ENCODE peak calls at places on chromosomes 5 and 9, in seven cellular contexts. One of them, this sample, is unnamed.

GRCh38 chr9:70291446-70291845 is 32.7 kb downstream of the SMC5 start:
- DNase-seq in CD4-positive, alpha-beta T cell: no peak
- DNase-seq in prostate gland: no peak
- DNase-seq in AG04450: no peak
- DNase-seq in cardiac fibroblast: peak
- DNase-seq in vagina: no peak
- DNase-seq in AG10803: no peak
- DNase-seq in this sample: no peak

GRCh38 chr5:30908356-30908755 is 285.1 kb upstream of the CDH6 start:
- DNase-seq in CD4-positive, alpha-beta T cell: no peak
- DNase-seq in AG04450: no peak
- DNase-seq in vagina: no peak
- DNase-seq in AG10803: no peak
- DNase-seq in prostate gland: no peak
- DNase-seq in cardiac fibroblast: no peak
- DNase-seq in this sample: no peak

GRCh38 chr5:126066795-126067321 is 356.4 kb upstream of the GRAMD2B start:
- DNase-seq in cardiac fibroblast: no peak
- DNase-seq in AG10803: no peak
- DNase-seq in prostate gland: no peak
- DNase-seq in vagina: no peak
- DNase-seq in CD4-positive, alpha-beta T cell: no peak
- DNase-seq in AG04450: no peak
- DNase-seq in this sample: no peak

GRCh38 chr9:115615821-115616665 is 498.1 kb upstream of the TNC start:
- DNase-seq in vagina: no peak
- DNase-seq in cardiac fibroblast: peak
- DNase-seq in AG04450: peak
- DNase-seq in prostate gland: no peak
- DNase-seq in CD4-positive, alpha-beta T cell: no peak
- DNase-seq in AG10803: peak
- DNase-seq in this sample: no peak

GRCh38 chr5:150486402-150487198 is 21.3 kb upstream of the NDST1 start:
- DNase-seq in CD4-positive, alpha-beta T cell: peak
- DNase-seq in prostate gland: peak
- DNase-seq in vagina: no peak
- DNase-seq in cardiac fibroblast: peak
- DNase-seq in AG10803: peak
- DNase-seq in AG04450: no peak
- DNase-seq in this sample: peak

GRCh38 chr9:81549500-81550206 is 139.7 kb downstream of the TLE1 start:
- DNase-seq in vagina: no peak
- DNase-seq in AG10803: no peak
- DNase-seq in AG04450: no peak
- DNase-seq in cardiac fibroblast: no peak
- DNase-seq in prostate gland: no peak
- DNase-seq in CD4-positive, alpha-beta T cell: no peak
- DNase-seq in this sample: no peak

GRCh38 chr9:89843074-89843473 is 238.3 kb downstream of the GADD45G start:
- DNase-seq in prostate gland: no peak
- DNase-seq in vagina: no peak
- DNase-seq in cardiac fibroblast: no peak
- DNase-seq in CD4-positive, alpha-beta T cell: no peak
- DNase-seq in AG04450: no peak
- DNase-seq in AG10803: no peak
- DNase-seq in this sample: no peak

GRCh38 chr5:126732716-126733115 is 44.2 kb upstream of the LMNB1 start:
- DNase-seq in CD4-positive, alpha-beta T cell: no peak
- DNase-seq in prostate gland: no peak
- DNase-seq in AG04450: no peak
- DNase-seq in AG10803: no peak
- DNase-seq in cardiac fibroblast: no peak
- DNase-seq in vagina: no peak
- DNase-seq in this sample: no peak

GRCh38 chr9:114452219-114453169 is 52.8 kb downstream of the WHRN start:
- DNase-seq in AG10803: no peak
- DNase-seq in cardiac fibroblast: no peak
- DNase-seq in CD4-positive, alpha-beta T cell: no peak
- DNase-seq in prostate gland: no peak
- DNase-seq in vagina: no peak
- DNase-seq in AG04450: no peak
- DNase-seq in this sample: no peak

GRCh38 chr5:126594077-126594476 is 942 bp downstream of the ALDH7A1 start:
- DNase-seq in prostate gland: peak
- DNase-seq in AG04450: no peak
- DNase-seq in AG10803: peak
- DNase-seq in cardiac fibroblast: peak
- DNase-seq in vagina: no peak
- DNase-seq in CD4-positive, alpha-beta T cell: no peak
- DNase-seq in this sample: no peak

GRCh38 chr5:207599-207998 is 10.4 kb downstream of the CCDC127 start:
- DNase-seq in vagina: no peak
- DNase-seq in prostate gland: no peak
- DNase-seq in CD4-positive, alpha-beta T cell: no peak
- DNase-seq in AG10803: no peak
- DNase-seq in AG04450: no peak
- DNase-seq in cardiac fibroblast: no peak
- DNase-seq in this sample: no peak

GRCh38 chr9:16039103-16039987 is 486.5 kb downstream of the CCDC171 start:
- DNase-seq in AG04450: no peak
- DNase-seq in CD4-positive, alpha-beta T cell: no peak
- DNase-seq in AG10803: no peak
- DNase-seq in prostate gland: no peak
- DNase-seq in cardiac fibroblast: no peak
- DNase-seq in vagina: no peak
- DNase-seq in this sample: no peak

GRCh38 chr5:134477462-134478245 is 47.8 kb upstream of the JADE2 start:
- DNase-seq in AG04450: no peak
- DNase-seq in vagina: no peak
- DNase-seq in CD4-positive, alpha-beta T cell: no peak
- DNase-seq in prostate gland: no peak
- DNase-seq in cardiac fibroblast: peak
- DNase-seq in AG10803: peak
- DNase-seq in this sample: no peak

GRCh38 chr9:121725008-121725795 is 73.8 kb downstream of the DAB2IP start:
- DNase-seq in CD4-positive, alpha-beta T cell: no peak
- DNase-seq in AG10803: peak
- DNase-seq in cardiac fibroblast: peak
- DNase-seq in vagina: no peak
- DNase-seq in AG04450: peak
- DNase-seq in prostate gland: peak
- DNase-seq in this sample: no peak

GRCh38 chr9:113299800-113300292 is 3.3 kb downstream of the RNF183 start:
- DNase-seq in vagina: no peak
- DNase-seq in prostate gland: no peak
- DNase-seq in AG10803: no peak
- DNase-seq in CD4-positive, alpha-beta T cell: no peak
- DNase-seq in AG04450: no peak
- DNase-seq in cardiac fibroblast: peak
- DNase-seq in this sample: no peak
- TF ChIP-seq CTCF in vagina: no peak
- TF ChIP-seq CTCF in prostate gland: no peak
- TF ChIP-seq CTCF in AG10803: no peak
- TF ChIP-seq CTCF in CD4-positive, alpha-beta T cell: no peak
- TF ChIP-seq CTCF in AG04450: no peak
- TF ChIP-seq CTCF in cardiac fibroblast: no peak
- TF ChIP-seq CTCF in this sample: no peak

DNA sequence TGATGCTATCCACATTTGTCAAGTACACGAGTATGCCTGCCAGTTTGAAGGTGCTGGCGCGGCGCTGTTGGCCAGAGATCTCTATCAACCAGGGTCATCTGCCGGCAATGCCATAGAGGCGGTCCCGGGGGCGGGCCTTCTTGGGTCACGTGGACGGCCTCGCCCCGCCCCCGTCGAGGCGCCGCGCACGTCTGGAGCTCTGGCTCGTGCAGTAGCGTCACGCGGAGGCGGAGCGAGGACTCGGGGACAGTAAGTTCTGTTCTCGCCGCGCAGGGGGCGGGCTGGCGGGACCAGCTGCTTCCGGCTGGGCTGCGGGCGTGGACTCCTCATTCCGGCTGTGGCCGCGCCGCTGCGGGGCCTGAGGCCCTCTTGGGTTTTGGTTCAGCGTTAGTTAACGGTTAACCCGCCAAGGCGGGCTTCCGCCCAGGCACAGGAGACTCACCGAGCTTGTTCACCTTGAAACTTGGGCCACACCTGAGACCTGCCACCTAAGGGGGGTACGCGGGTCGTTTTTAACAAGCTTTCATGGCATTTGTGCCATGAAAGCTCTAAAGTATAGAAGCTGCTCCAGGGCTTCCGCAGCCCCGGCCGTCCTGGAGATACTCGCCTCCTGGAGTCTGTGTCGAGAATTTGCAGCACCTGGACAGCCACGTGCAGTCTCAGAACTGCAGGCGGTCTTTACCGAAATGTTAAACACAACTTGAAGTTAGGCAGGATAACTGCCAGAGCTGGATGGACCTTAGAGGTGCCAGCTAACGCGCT is at the start of gene RFESD:
- DNase-seq in prostate gland: peak
- DNase-seq in CD4-positive, alpha-beta T cell: peak
- DNase-seq in AG10803: peak
- DNase-seq in cardiac fibroblast: peak
- DNase-seq in AG04450: peak
- DNase-seq in vagina: no peak
- DNase-seq in this sample: peak
- TF ChIP-seq CTCF in prostate gland: no peak
- TF ChIP-seq CTCF in CD4-positive, alpha-beta T cell: no peak
- TF ChIP-seq CTCF in AG10803: peak
- TF ChIP-seq CTCF in cardiac fibroblast: peak
- TF ChIP-seq CTCF in AG04450: peak
- TF ChIP-seq CTCF in vagina: no peak
- TF ChIP-seq CTCF in this sample: no peak

GRCh38 chr9:8706998-8707397 is 907.4 kb upstream of the DMAC1 start:
- DNase-seq in CD4-positive, alpha-beta T cell: no peak
- DNase-seq in AG04450: no peak
- DNase-seq in prostate gland: no peak
- DNase-seq in cardiac fibroblast: no peak
- DNase-seq in AG10803: no peak
- DNase-seq in vagina: no peak
- DNase-seq in this sample: no peak
- TF ChIP-seq CTCF in CD4-positive, alpha-beta T cell: no peak
- TF ChIP-seq CTCF in AG04450: no peak
- TF ChIP-seq CTCF in prostate gland: no peak
- TF ChIP-seq CTCF in cardiac fibroblast: no peak
- TF ChIP-seq CTCF in AG10803: no peak
- TF ChIP-seq CTCF in vagina: no peak
- TF ChIP-seq CTCF in this sample: no peak

DNA sequence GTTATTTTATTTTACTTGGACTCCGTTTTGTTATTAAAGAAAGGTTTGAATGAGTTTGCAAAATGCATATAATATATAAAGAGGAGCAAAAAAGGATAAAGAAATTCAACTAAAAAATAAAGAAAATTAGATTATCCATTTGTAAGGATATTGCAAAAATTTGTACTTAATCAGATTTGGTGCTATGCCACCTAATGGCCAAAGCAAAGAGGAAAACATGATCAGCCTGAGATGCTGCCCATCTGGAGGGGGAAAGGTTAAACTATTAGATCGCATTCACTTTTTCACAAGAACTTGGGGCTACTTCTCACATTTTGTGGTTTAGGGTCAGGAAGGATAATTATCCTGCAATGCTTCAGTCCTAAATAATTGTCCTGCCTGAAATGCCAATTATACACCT is 350.6 kb downstream of the MLLT3 start:
- DNase-seq in cardiac fibroblast: no peak
- DNase-seq in prostate gland: no peak
- DNase-seq in CD4-positive, alpha-beta T cell: no peak
- DNase-seq in AG04450: no peak
- DNase-seq in vagina: no peak
- DNase-seq in AG10803: no peak
- DNase-seq in this sample: no peak
- TF ChIP-seq CTCF in cardiac fibroblast: peak
- TF ChIP-seq CTCF in prostate gland: no peak
- TF ChIP-seq CTCF in CD4-positive, alpha-beta T cell: no peak
- TF ChIP-seq CTCF in AG04450: no peak
- TF ChIP-seq CTCF in vagina: no peak
- TF ChIP-seq CTCF in AG10803: no peak
- TF ChIP-seq CTCF in this sample: no peak

GRCh38 chr9:104808030-104808614 is 44.2 kb downstream of the NIPSNAP3B start:
- DNase-seq in prostate gland: no peak
- DNase-seq in cardiac fibroblast: peak
- DNase-seq in CD4-positive, alpha-beta T cell: no peak
- DNase-seq in AG04450: no peak
- DNase-seq in vagina: no peak
- DNase-seq in AG10803: peak
- DNase-seq in this sample: no peak
- TF ChIP-seq CTCF in prostate gland: no peak
- TF ChIP-seq CTCF in cardiac fibroblast: peak
- TF ChIP-seq CTCF in CD4-positive, alpha-beta T cell: no peak
- TF ChIP-seq CTCF in AG04450: peak
- TF ChIP-seq CTCF in vagina: no peak
- TF ChIP-seq CTCF in AG10803: peak
- TF ChIP-seq CTCF in this sample: peak

GRCh38 chr5:73701566-73701965 is 75.6 kb downstream of the ARHGEF28 start:
- DNase-seq in AG04450: no peak
- DNase-seq in AG10803: no peak
- DNase-seq in vagina: no peak
- DNase-seq in cardiac fibroblast: peak
- DNase-seq in CD4-positive, alpha-beta T cell: no peak
- DNase-seq in prostate gland: no peak
- DNase-seq in this sample: no peak

GRCh38 chr5:73702534-73702933 is 76.5 kb downstream of the ARHGEF28 start:
- DNase-seq in cardiac fibroblast: no peak
- DNase-seq in AG10803: no peak
- DNase-seq in prostate gland: no peak
- DNase-seq in CD4-positive, alpha-beta T cell: no peak
- DNase-seq in vagina: no peak
- DNase-seq in AG04450: no peak
- DNase-seq in this sample: no peak

GRCh38 chr5:73702951-73703350 is 77.0 kb downstream of the ARHGEF28 start:
- DNase-seq in cardiac fibroblast: no peak
- DNase-seq in prostate gland: no peak
- DNase-seq in CD4-positive, alpha-beta T cell: no peak
- DNase-seq in AG04450: no peak
- DNase-seq in AG10803: no peak
- DNase-seq in vagina: no peak
- DNase-seq in this sample: no peak

GRCh38 chr5:73706963-73707362 is 81.0 kb downstream of the ARHGEF28 start:
- DNase-seq in AG10803: no peak
- DNase-seq in cardiac fibroblast: peak
- DNase-seq in CD4-positive, alpha-beta T cell: no peak
- DNase-seq in AG04450: no peak
- DNase-seq in prostate gland: no peak
- DNase-seq in vagina: no peak
- DNase-seq in this sample: no peak

GRCh38 chr5:73705364-73705763 is 79.4 kb downstream of the ARHGEF28 start:
- DNase-seq in prostate gland: no peak
- DNase-seq in vagina: no peak
- DNase-seq in cardiac fibroblast: no peak
- DNase-seq in AG04450: no peak
- DNase-seq in CD4-positive, alpha-beta T cell: no peak
- DNase-seq in AG10803: no peak
- DNase-seq in this sample: no peak
- TF ChIP-seq CTCF in prostate gland: no peak
- TF ChIP-seq CTCF in vagina: no peak
- TF ChIP-seq CTCF in cardiac fibroblast: peak
- TF ChIP-seq CTCF in AG04450: no peak
- TF ChIP-seq CTCF in CD4-positive, alpha-beta T cell: no peak
- TF ChIP-seq CTCF in AG10803: no peak
- TF ChIP-seq CTCF in this sample: peak